ENCODE peak calls at places on chromosome 15, in seven cellular contexts. T is fibroblast of pulmonary artery, S is astrocyte of the cerebellum, P is HCT116, O is IMR-90, I is A549, Z is Panc1. A is an unnamed sample.

GRCh38 chr15:28914483-28915023 is 28.8 kb downstream of the APBA2 start:
- DNase-seq in Z (no peak), O (no peak), P (no peak), I (no peak), T (no peak), S (no peak), A (no peak)

GRCh38 chr15:77959094-77959879 is 118.2 kb downstream of the TBC1D2B start:
- DNase-seq in P (peak), I (peak), S (no peak), O (peak), Z (no peak), T (peak), A (no peak)

GRCh38 chr15:30922469-30923311 is 19.0 kb downstream of the FAN1 start:
- DNase-seq in Z (no peak), T (peak), O (peak), I (peak), P (peak), S (peak), A (peak)

GRCh38 chr15:96325579-96326331 is 4.7 kb upstream of the NR2F2 start:
- DNase-seq in Z (no peak), T (peak), P (no peak), S (no peak), O (peak), I (peak), A (no peak)

GRCh38 chr15:53511175-53511574 is 248.3 kb downstream of the WDR72 start:
- DNase-seq in P (no peak), O (no peak), S (no peak), I (no peak), T (no peak), Z (no peak), A (no peak)

GRCh38 chr15:69843927-69844326 is 253.8 kb downstream of the TLE3 start:
- DNase-seq in I (no peak), Z (no peak), P (no peak), S (no peak), O (no peak), T (no peak), A (no peak)

GRCh38 chr15:47410243-47410642 is 307.1 kb upstream of the SEMA6D start:
- DNase-seq in S (no peak), T (no peak), Z (no peak), I (no peak), P (no peak), O (no peak), A (no peak)

GRCh38 chr15:99090011-99090699 is 14.7 kb upstream of the SYNM start:
- DNase-seq in O (peak), P (no peak), T (no peak), Z (no peak), S (no peak), I (no peak), A (no peak)

GRCh38 chr15:64901141-64901540 is 10.6 kb upstream of the ANKDD1A start:
- DNase-seq in P (no peak), Z (no peak), S (no peak), T (no peak), O (no peak), I (no peak), A (no peak)

GRCh38 chr15:55221090-55222011 is 24.6 kb upstream of the RSL24D1 start:
- DNase-seq in P (no peak), T (peak), S (peak), I (peak), O (peak), Z (no peak), A (peak)

GRCh38 chr15:96066852-96067490 is 263.5 kb upstream of the NR2F2 start:
- DNase-seq in Z (no peak), O (no peak), S (no peak), P (no peak), I (no peak), T (no peak), A (no peak)

GRCh38 chr15:49927462-49927861 is 191.6 kb downstream of the ATP8B4 start:
- DNase-seq in P (no peak), O (peak), T (no peak), S (peak), Z (no peak), I (no peak), A (no peak)

GRCh38 chr15:26894181-26894580 is 27.3 kb downstream of the GABRA5 start:
- DNase-seq in O (no peak), S (no peak), P (no peak), I (no peak), T (no peak), Z (no peak), A (no peak)

GRCh38 chr15:43440721-43441281 is 52.2 kb downstream of the TP53BP1 start:
- DNase-seq in O (peak), Z (peak), I (peak), S (peak), T (peak), P (peak), A (peak)

GRCh38 chr15:44633603-44634002 is 29.9 kb downstream of the SPG11 start:
- DNase-seq in O (peak), I (no peak), T (peak), Z (no peak), S (no peak), P (no peak), A (no peak)

GRCh38 chr15:58222698-58223097 is 84.5 kb downstream of the AQP9 start:
- DNase-seq in I (no peak), T (no peak), O (peak), S (no peak), P (no peak), Z (no peak), A (no peak)

GRCh38 chr15:101397521-101398003 is 91.9 kb downstream of the PCSK6 start:
- DNase-seq in I (no peak), O (no peak), Z (no peak), P (no peak), S (no peak), T (no peak), A (no peak)

GRCh38 chr15:84649706-84650105 is 4.4 kb downstream of the WDR73 start:
- DNase-seq in S (no peak), Z (no peak), P (no peak), O (peak), T (peak), I (no peak), A (no peak)

GRCh38 chr15:79071901-79072300 is 18.7 kb downstream of the RASGRF1 start:
- DNase-seq in Z (no peak), O (no peak), I (no peak), P (no peak), S (no peak), T (no peak), A (no peak)

GRCh38 chr15:69887018-69887417 is 210.7 kb downstream of the TLE3 start:
- DNase-seq in P (no peak), S (no peak), Z (no peak), I (no peak), T (no peak), O (no peak), A (no peak)

GRCh38 chr15:47551079-47551478 is 166.2 kb upstream of the SEMA6D start:
- DNase-seq in P (no peak), T (no peak), O (no peak), S (no peak), Z (no peak), I (no peak), A (no peak)

GRCh38 chr15:45431502-45431901 is 53.2 kb upstream of the GATM start:
- DNase-seq in I (no peak), T (no peak), O (no peak), P (no peak), Z (no peak), S (no peak), A (no peak)

GRCh38 chr15:78148392-78149067 is 632 bp upstream of the IDH3A start:
- DNase-seq in T (no peak), Z (no peak), S (no peak), P (no peak), O (peak), I (no peak), A (no peak)

GRCh38 chr15:57033715-57034439 is 115.4 kb downstream of the TCF12 start:
- DNase-seq in T (no peak), S (no peak), P (no peak), I (no peak), O (no peak), Z (no peak), A (no peak)

GRCh38 chr15:57030011-57030410 is 111.6 kb downstream of the TCF12 start:
- DNase-seq in I (no peak), Z (no peak), P (no peak), S (no peak), T (no peak), O (no peak), A (no peak)

GRCh38 chr15:57032338-57032737 is 113.9 kb downstream of the TCF12 start:
- DNase-seq in I (no peak), S (no peak), P (no peak), O (no peak), Z (no peak), T (no peak), A (no peak)

GRCh38 chr15:57031605-57032004 is 113.2 kb downstream of the TCF12 start:
- DNase-seq in P (no peak), S (no peak), Z (no peak), T (peak), O (peak), I (peak), A (peak)

GRCh38 chr15:57031082-57031481 is 112.6 kb downstream of the TCF12 start:
- DNase-seq in S (no peak), Z (no peak), T (no peak), P (no peak), O (no peak), I (no peak), A (no peak)
- H3K4me3 ChIP-seq in S (no peak), Z (no peak), T (no peak), P (no peak), O (no peak), I (no peak), A (no peak)

DNA sequence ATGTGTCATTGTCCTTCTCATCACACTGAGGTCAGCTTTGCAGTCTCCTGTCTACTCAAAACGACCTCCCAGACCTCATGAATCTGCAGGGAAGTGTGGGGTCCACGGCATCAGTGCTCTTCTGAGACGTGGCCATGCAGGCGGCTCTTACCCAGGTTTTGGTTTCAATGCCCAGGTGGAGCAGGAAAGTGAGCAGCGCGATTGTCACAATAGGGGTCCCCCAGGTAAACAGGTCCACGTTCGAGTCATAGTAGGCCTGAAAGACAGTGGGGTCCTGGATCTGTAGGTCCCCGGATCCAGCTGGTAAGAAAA is 182.5 kb downstream of the ATP10A start:
- DNase-seq in T (no peak), I (no peak), Z (no peak), O (no peak), P (no peak), S (no peak), A (no peak)
- TF ChIP-seq CTCF in T (no peak), I (no peak), Z (no peak), O (no peak), P (no peak), S (no peak), A (no peak)

GRCh38 chr15:38650384-38650783 is 85.8 kb upstream of the RASGRP1 start:
- DNase-seq in P (no peak), Z (no peak), S (no peak), I (no peak), O (no peak), T (no peak), A (no peak)
- H3K4me3 ChIP-seq in P (no peak), Z (no peak), S (no peak), I (no peak), O (no peak), T (no peak), A (no peak)

GRCh38 chr15:34241376-34242350 is 16.8 kb downstream of the EMC4 start:
- DNase-seq in P (no peak), I (peak), S (peak), Z (no peak), O (peak), T (peak), A (no peak)
- TF ChIP-seq CTCF in P (peak), I (peak), S (peak), Z (peak), O (peak), T (peak), A (peak)

DNA sequence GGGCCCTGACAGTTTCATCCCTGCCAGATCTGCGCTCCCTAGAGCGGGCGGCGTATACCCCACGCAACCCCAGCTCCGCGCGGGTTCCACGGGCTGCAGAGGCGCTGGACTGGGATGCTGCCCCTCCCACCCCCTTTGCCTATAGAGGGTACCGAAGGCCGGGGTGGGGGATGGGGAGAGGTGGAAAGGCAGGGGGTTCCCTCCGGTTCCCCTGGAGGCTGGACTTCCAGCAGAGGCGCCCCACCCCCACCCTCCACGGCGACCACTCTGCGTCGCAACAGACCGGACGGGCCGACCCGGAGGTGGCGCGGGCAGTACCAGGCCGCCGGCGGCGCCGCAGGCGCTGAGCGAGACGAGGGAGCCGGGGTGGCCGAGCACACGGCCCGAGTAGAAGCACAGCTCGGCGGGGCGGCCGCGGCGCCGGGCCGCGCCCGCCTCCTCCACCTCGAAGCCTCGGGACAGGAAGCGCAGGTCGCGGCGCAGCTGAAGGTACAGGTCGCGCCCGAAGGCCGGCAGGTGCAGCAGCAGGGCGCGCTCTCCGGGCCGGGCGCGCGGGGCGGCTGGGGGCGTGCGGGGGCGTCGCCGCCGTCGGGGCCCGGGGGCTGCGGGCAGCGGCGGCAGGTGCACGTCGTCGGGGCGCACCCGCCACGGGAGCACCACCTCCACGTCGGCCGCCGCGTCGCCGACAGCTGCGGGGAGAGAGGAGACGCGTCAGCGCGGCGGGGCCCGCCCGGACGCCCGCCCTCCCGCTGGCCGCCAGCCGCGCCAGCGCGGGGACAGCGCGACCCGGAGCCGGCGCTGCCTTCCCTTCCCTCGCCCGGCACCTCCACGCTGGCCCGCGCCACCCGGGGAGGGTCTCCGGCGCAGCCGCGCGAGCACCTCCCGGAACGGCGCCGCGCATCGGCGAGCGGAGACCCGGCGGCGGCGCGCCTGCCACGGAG is 784 bp downstream of the ADAMTS17 start:
- DNase-seq in P (no peak), T (no peak), O (no peak), S (no peak), I (no peak), Z (no peak), A (no peak)
- H3K4me3 ChIP-seq in P (peak), T (peak), O (no peak), S (peak), I (peak), Z (peak), A (peak)

GRCh38 chr15:67080900-67081431 is 15.6 kb downstream of the SMAD3 start:
- DNase-seq in P (no peak), O (peak), I (peak), S (no peak), T (peak), Z (no peak), A (peak)
- TF ChIP-seq CTCF in P (peak), O (peak), I (peak), S (peak), T (no peak), Z (peak), A (peak)

DNA sequence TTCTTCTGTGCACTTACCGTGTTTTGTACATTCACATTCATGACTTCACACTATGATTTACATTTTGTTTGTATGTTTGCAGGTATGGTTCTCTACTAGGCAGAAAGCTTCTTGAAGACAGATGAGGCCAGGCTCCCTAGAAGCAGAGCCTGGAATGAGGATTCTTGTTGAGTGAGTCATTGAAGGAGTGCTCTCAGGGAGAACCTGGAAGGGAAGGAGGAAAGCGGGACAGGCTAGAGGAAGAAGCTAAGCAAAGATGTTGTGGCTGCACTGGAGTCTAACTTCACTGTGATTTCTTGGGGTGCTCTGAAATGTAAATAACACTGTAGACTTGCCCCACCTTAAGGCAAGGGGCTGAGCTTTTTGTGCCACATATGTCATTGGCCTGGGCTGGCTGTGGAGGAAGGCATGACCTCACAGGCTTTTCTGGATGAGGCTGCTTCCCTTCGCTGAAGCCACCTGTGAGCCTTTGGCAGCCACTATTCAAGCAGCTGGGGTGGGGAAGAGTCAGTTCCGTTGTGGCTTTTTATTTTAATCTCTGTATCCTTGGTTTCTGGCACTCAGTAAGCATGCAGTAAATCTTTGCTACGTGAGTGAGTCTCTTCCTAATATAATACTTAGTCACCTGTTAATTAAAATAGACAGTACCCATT is 307.3 kb downstream of the SV2B start:
- DNase-seq in I (peak), P (no peak), Z (no peak), O (peak), S (peak), T (peak), A (peak)
- H3K4me3 ChIP-seq in I (no peak), P (no peak), Z (no peak), O (no peak), S (no peak), T (no peak), A (no peak)

GRCh38 chr15:38461089-38461833 is 7.3 kb downstream of the FAM98B start:
- DNase-seq in P (no peak), Z (no peak), O (peak), I (no peak), T (peak), S (no peak), A (no peak)
- TF ChIP-seq CTCF in P (no peak), Z (no peak), O (no peak), I (no peak), T (no peak), S (no peak), A (no peak)

DNA sequence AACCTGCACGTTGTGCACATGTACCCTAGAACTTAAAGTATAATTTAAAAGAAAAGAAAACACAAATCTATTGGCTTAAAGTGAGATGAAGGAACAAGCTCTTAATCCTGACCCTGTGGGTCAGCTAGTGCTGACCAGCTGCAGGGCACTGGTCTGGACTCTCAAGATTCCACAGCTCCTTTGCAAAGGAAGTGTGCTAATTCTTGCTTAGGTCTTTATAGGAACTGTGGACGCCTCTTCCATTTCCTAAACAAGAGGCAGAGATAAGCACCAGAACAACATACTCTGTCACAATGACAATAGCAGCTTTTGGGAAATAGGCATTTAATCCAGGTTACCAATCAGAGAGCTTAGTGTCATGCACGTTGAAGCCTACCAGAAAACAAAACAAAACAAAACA is 166.1 kb downstream of the ISL2 start:
- DNase-seq in I (no peak), Z (no peak), S (no peak), P (no peak), O (no peak), T (peak), A (no peak)
- H3K4me3 ChIP-seq in I (no peak), Z (no peak), S (no peak), P (no peak), O (no peak), T (no peak), A (no peak)

GRCh38 chr15:72183781-72184164 is 13.8 kb downstream of the GRAMD2A start:
- DNase-seq in P (no peak), Z (no peak), I (no peak), O (no peak), T (no peak), S (no peak), A (no peak)
- TF ChIP-seq CTCF in P (no peak), Z (no peak), I (no peak), O (no peak), T (no peak), S (no peak), A (no peak)

A was measured in epithelial cell of proximal tubule.